ENCODE peak calls at places on chromosome 21, in ten cellular contexts. T is choroid plexus epithelial cell, O is lower lobe of right lung, V is NB4, G is ovary, J is cardiac fibroblast, P is SK-N-SH, S is dorsolateral prefrontal cortex, B is foreskin fibroblast, C is AG04450. H is an unnamed sample.

GRCh38 chr21:15631342-15631741 is 98.4 kb upstream of the USP25 start:
- DNase-seq in T (peak; percentile 80), O (no peak), V (no peak), G (no peak), J (peak; percentile 79), P (no peak), S (no peak), B (peak; percentile 15), C (peak; percentile 10), H (no peak)

GRCh38 chr21:16279658-16280581 is 550.1 kb downstream of the USP25 start:
- DNase-seq in T (peak; percentile 93), O (no peak), V (no peak), G (peak; percentile 56), J (peak; percentile 63), P (no peak), S (peak; percentile 51), B (peak; percentile 41), C (peak; percentile 3), H (peak; percentile 86)

GRCh38 chr21:34668803-34669148 is at the start of gene CLIC6:
- DNase-seq in T (no peak), O (peak; percentile 74), V (no peak), G (peak; percentile 21), J (no peak), P (no peak), S (no peak), B (no peak), C (no peak), H (peak; percentile 93)

GRCh38 chr21:17438642-17439041 is 74.2 kb upstream of the CXADR start:
- DNase-seq in T (no peak), O (no peak), V (no peak), G (no peak), J (no peak), P (peak; percentile 44), S (no peak), B (no peak), C (no peak), H (no peak)

GRCh38 chr21:44758141-44758561 is 43.5 kb downstream of the UBE2G2 start:
- DNase-seq in T (no peak), O (no peak), V (no peak), G (no peak), J (no peak), P (no peak), S (no peak), B (no peak), C (no peak), H (no peak)

GRCh38 chr21:33835920-33836319 is 79.7 kb downstream of the ATP5PO start:
- DNase-seq in T (no peak), O (no peak), V (no peak), G (no peak), J (no peak), P (no peak), S (no peak), B (no peak), C (no peak), H (no peak)

GRCh38 chr21:35254006-35254751 is 205.1 kb upstream of the RUNX1 start:
- DNase-seq in T (peak; percentile 90), O (no peak), V (peak; percentile 53), G (no peak), J (peak; percentile 92), P (no peak), S (no peak), B (peak; percentile 91), C (peak; percentile 60), H (peak; percentile 47)

GRCh38 chr21:38295997-38296764 is 39.4 kb downstream of the KCNJ15 start:
- DNase-seq in T (peak; percentile 68), O (no peak), V (no peak), G (no peak), J (peak; percentile 43), P (no peak), S (no peak), B (no peak), C (no peak), H (no peak)

GRCh38 chr21:38950388-38951094 is 144.8 kb downstream of the ETS2 start:
- DNase-seq in T (peak; percentile 40), O (no peak), V (peak; percentile 60), G (no peak), J (peak; percentile 71), P (no peak), S (no peak), B (peak; percentile 71), C (no peak), H (no peak)

GRCh38 chr21:43866659-43867331 is 1.8 kb downstream of the AGPAT3 start:
- DNase-seq in T (peak; percentile 7), O (no peak), V (no peak), G (no peak), J (peak; percentile 9), P (no peak), S (no peak), B (no peak), C (no peak), H (no peak)

GRCh38 chr21:45290948-45291612 is 3.4 kb upstream of the POFUT2 start:
- DNase-seq in T (peak; percentile 49), O (peak; percentile 18), V (no peak), G (peak; percentile 63), J (peak; percentile 57), P (peak; percentile 30), S (no peak), B (no peak), C (no peak), H (no peak)

GRCh38 chr21:34080693-34081092 is 7.3 kb downstream of the MRPS6 start:
- DNase-seq in T (no peak), O (no peak), V (no peak), G (no peak), J (no peak), P (no peak), S (no peak), B (no peak), C (no peak), H (no peak)

GRCh38 chr21:16651956-16652355 is 860.9 kb upstream of the CXADR start:
- DNase-seq in T (no peak), O (no peak), V (no peak), G (no peak), J (no peak), P (no peak), S (no peak), B (no peak), C (no peak), H (no peak)

GRCh38 chr21:45889115-45889708 is 92.4 kb upstream of the COL6A1 start:
- DNase-seq in T (no peak), O (peak; percentile 23), V (no peak), G (no peak), J (no peak), P (no peak), S (no peak), B (no peak), C (no peak), H (no peak)

GRCh38 chr21:44793269-44794030 is 8.2 kb downstream of the UBE2G2 start:
- DNase-seq in T (peak; percentile 76), O (peak; percentile 71), V (peak; percentile 67), G (peak; percentile 46), J (peak; percentile 68), P (peak; percentile 86), S (no peak), B (no peak), C (no peak), H (no peak)

GRCh38 chr21:42513151-42513984 is at the start of gene SLC37A1:
- DNase-seq in T (no peak), O (peak; percentile 62), V (peak; percentile 41), G (peak; percentile 49), J (peak; percentile 18), P (peak; percentile 75), S (peak; percentile 29), B (no peak), C (no peak), H (no peak)
- TF ChIP-seq CTCF in T (no peak), O (no peak), V (no peak), G (no peak), J (no peak), P (no peak), S (no peak), B (no peak), C (no peak), H (no peak)

DNA sequence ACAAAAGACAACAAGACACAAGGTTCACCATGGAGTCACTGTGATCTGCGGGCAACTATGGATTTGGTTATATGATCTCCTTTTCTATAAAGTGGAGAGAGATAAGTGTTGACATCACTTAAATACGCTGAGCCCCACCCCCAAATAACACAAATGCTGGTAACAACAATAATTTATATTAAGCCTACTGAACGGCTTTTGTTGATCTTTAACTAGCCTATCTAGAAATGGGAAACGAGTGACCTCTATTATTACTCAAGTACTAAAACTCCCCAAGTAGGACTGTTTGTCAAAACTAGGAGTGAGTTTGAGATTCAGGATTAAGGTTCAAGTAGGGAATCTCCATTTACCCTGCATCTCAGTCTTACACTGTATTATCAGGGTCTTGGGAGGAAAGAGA is 52.2 kb downstream of the MAP3K7CL start:
- DNase-seq in T (peak; percentile 53), O (no peak), V (no peak), G (no peak), J (no peak), P (no peak), S (no peak), B (no peak), C (no peak), H (no peak)
- H3K4me3 ChIP-seq in T (no peak overlapping the region), O (no peak overlapping the region), V (no peak overlapping the region), G (no peak overlapping the region), J (no peak overlapping the region), P (peak overlapping the region; percentile 65), S (no peak overlapping the region), B (no peak overlapping the region), C (peak overlapping the region; percentile 11), H (no peak overlapping the region)

DNA sequence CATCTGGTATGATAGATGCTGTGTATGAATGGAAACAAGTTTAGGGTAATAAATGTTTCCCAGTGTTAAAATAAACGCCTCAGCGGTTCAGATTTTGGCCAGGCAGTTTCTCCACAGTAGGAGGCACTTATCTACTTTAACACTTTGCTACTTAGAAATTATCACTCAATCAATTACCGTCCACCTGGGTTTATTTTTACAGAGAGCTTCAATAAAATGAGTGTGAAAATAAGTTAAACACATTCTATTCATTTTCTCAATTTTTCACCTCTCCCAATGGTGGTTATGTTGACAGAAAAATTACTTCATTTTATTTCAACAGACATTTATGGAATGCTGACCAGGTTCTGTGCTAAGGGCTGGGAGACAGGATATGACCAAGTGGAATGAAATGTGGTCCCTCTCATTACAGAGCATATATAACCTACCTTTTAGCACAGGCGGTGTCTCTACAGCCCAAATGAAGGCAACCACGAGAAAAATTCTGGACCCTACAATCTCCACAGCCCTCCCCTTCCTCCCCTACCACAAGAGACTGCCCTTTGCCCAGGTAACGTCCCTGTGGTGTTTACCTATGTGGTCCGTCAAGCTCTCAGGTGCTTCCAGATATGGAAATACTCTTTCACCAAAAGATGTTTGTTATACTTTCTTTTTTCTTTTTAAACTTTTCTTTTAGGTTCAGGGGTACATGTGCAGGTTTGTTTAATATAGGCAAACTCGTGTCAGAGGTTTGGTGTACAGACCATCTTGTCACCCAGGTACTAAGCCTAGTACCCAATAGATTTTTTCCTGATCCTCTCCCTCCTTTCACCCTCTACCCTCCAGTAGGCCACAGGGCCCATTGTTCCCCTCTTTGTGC is 105.5 kb downstream of the HLCS start:
- DNase-seq in T (peak; percentile 87), O (no peak), V (no peak), G (no peak), J (peak; percentile 91), P (no peak), S (no peak), B (peak; percentile 25), C (peak; percentile 29), H (no peak)
- TF ChIP-seq CTCF in T (no peak), O (no peak), V (no peak), G (no peak), J (no peak), P (no peak), S (no peak), B (no peak), C (no peak), H (no peak)

DNA sequence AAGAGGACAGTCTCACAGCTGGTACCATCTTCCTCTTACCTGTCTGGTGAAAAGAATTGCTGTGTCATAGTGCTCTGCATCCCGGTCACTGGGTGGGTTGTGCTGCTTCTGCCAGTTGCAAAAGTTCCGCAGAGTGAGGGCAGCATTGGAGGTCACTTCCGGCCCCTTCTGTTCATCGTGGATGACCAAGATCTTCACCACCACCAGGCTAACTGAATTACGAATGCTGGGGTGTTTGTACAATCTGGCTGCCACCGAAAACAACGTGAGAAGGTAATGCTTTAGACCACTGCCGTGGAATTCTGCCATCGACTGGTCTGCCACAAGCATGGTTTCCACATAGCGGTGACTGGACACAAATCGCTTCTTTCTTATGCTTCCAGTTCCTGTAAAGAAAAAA is 2.9 kb downstream of the ADAMTS1 start:
- DNase-seq in T (peak; percentile 40), O (no peak), V (no peak), G (peak; percentile 48), J (peak; percentile 71), P (no peak), S (no peak), B (no peak), C (no peak), H (peak; percentile 83)
- H3K4me3 ChIP-seq in T (peak overlapping the region; percentile 72), O (peak overlapping the region; percentile 79), V (no peak overlapping the region), G (peak overlapping the region; percentile 87), J (peak overlapping the region; percentile 79), P (peak overlapping the region; percentile 89), S (peak overlapping the region; percentile 85), B (peak overlapping the region; percentile 89), C (peak overlapping the region; percentile 99), H (no peak overlapping the region)